ENCODE peak calls at places on chromosomes 13 and 19, in five cellular contexts. J, L, M, C and K are unnamed samples.

GRCh38 chr19:47315125-47315821 is 5.6 kb downstream of the C5AR1 start:
- DNase-seq in L (peak), C (peak), J (no peak), M (peak), K (peak)

GRCh38 chr13:82800391-82800790 is 1081.9 kb downstream of the SLITRK1 start:
- DNase-seq in C (no peak), M (no peak), L (peak), J (no peak), K (no peak)

GRCh38 chr13:58869566-58869965 is 1238.0 kb downstream of the PCDH17 start:
- DNase-seq in J (no peak), C (no peak), M (no peak), L (no peak), K (no peak)

GRCh38 chr19:8494158-8494557 is 8.3 kb downstream of the PRAM1 start:
- DNase-seq in L (no peak), J (no peak), M (no peak), C (no peak), K (no peak)

GRCh38 chr19:46976845-46977320 is 42.8 kb upstream of the NPAS1 start:
- DNase-seq in M (no peak), J (no peak), L (peak), C (peak), K (peak)

GRCh38 chr13:33204130-33204927 is 81.2 kb downstream of the STARD13 start:
- DNase-seq in C (peak), J (no peak), L (peak), M (no peak), K (peak)

GRCh38 chr13:75217949-75218348 is 264.0 kb downstream of the TBC1D4 start:
- DNase-seq in C (no peak), M (no peak), L (peak), J (no peak), K (peak)

GRCh38 chr13:49436890-49437289 is 7.0 kb downstream of the CAB39L start:
- DNase-seq in M (peak), C (peak), L (peak), J (no peak), K (peak)

GRCh38 chr19:10936661-10937084 is 8.1 kb downstream of the TIMM29 start:
- DNase-seq in C (peak), J (peak), L (peak), M (peak), K (peak)

GRCh38 chr19:1833540-1833939 is 14.7 kb downstream of the REXO1 start:
- DNase-seq in L (no peak), C (no peak), J (no peak), M (no peak), K (no peak)